ENCODE peak calls at places on chromosomes 2 and 18, in seven cellular contexts. A is RWPE1, N is colonic mucosa, T is LNCaP clone FGC, B is fibroblast of lung, R is fibroblast of the aortic adventitia, L is ovary. E is an unnamed sample.

GRCh38 chr2:11377915-11378649 is 33.6 kb upstream of the ROCK2 start:
- DNase-seq in T (no peak), L (no peak), A (no peak), N (no peak), B (peak), R (peak), E (no peak)

GRCh38 chr2:218569661-218570500 is 1.2 kb downstream of the CNOT9 start:
- DNase-seq in L (no peak), T (peak), A (peak), R (peak), B (peak), N (peak), E (peak)

GRCh38 chr18:62578980-62579511 is 56.2 kb downstream of the ZCCHC2 start:
- DNase-seq in T (no peak), N (no peak), A (no peak), L (no peak), B (peak), R (no peak), E (no peak)

GRCh38 chr2:181655519-181655918 is 1.4 kb downstream of the CERKL start:
- DNase-seq in N (no peak), R (peak), T (no peak), A (no peak), L (no peak), B (peak), E (no peak)

GRCh38 chr2:65722028-65722427 is 289.6 kb upstream of the SPRED2 start:
- DNase-seq in B (peak), R (no peak), A (peak), L (peak), N (peak), T (no peak), E (peak)

GRCh38 chr2:64124571-64124970 is 19.6 kb downstream of the PELI1 start:
- DNase-seq in N (no peak), L (no peak), B (no peak), T (no peak), R (no peak), A (no peak), E (no peak)

GRCh38 chr18:36440614-36441013 is 143.1 kb downstream of the FHOD3 start:
- DNase-seq in A (no peak), N (no peak), R (peak), B (no peak), L (no peak), T (no peak), E (no peak)

GRCh38 chr2:240529344-240529999 is 28.3 kb downstream of the ANKMY1 start:
- DNase-seq in R (no peak), T (no peak), A (no peak), L (no peak), N (no peak), B (no peak), E (no peak)

GRCh38 chr2:219537657-219538487 is 5.7 kb downstream of the CHPF start:
- DNase-seq in L (no peak), T (no peak), B (peak), R (no peak), N (no peak), A (no peak), E (no peak)

GRCh38 chr18:10856146-10856545 is 293.2 kb downstream of the PIEZO2 start:
- DNase-seq in L (no peak), B (no peak), T (no peak), N (no peak), R (no peak), A (no peak), E (no peak)

GRCh38 chr18:10850216-10850615 is 299.2 kb downstream of the PIEZO2 start:
- DNase-seq in A (no peak), N (no peak), L (no peak), T (no peak), B (no peak), R (no peak), E (no peak)

GRCh38 chr18:10852610-10853303 is 296.6 kb downstream of the PIEZO2 start:
- DNase-seq in B (no peak), R (no peak), T (no peak), L (no peak), A (no peak), N (no peak), E (no peak)

GRCh38 chr18:10851824-10852225 is 297.5 kb downstream of the PIEZO2 start:
- DNase-seq in N (no peak), T (peak), L (no peak), R (peak), A (peak), B (peak), E (peak)

DNA sequence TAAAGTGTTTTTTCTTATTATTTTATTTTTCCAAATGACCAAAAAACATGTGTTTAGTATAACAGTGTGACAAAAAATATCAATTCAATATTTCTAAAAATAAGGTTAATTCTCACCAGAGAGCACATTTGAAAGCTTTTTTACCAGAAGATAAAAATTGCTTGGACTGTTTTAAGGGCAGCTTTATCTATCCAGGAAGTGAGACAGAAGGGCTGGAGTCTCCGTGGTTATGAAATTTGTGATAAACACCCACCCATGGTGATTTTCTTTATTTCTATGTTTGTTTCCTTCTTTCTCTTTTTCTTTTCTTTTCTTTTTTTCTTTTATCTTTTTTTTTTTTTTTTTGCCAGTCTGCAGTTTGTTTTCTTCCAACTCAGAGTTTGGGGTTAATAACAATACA is 298.5 kb downstream of the PIEZO2 start:
- DNase-seq in L (no peak), T (no peak), B (no peak), R (peak), N (no peak), A (no peak), E (no peak)
- TF ChIP-seq CTCF in L (no peak), T (no peak), B (no peak), R (no peak), N (no peak), A (no peak), E (no peak)

GRCh38 chr18:11398625-11399024 is 210.8 kb upstream of the SLC35G4 start:
- DNase-seq in T (no peak), A (peak), R (no peak), L (no peak), N (no peak), B (peak), E (no peak)
- TF ChIP-seq CTCF in T (peak), A (peak), R (peak), L (no peak), N (no peak), B (no peak), E (no peak)

DNA sequence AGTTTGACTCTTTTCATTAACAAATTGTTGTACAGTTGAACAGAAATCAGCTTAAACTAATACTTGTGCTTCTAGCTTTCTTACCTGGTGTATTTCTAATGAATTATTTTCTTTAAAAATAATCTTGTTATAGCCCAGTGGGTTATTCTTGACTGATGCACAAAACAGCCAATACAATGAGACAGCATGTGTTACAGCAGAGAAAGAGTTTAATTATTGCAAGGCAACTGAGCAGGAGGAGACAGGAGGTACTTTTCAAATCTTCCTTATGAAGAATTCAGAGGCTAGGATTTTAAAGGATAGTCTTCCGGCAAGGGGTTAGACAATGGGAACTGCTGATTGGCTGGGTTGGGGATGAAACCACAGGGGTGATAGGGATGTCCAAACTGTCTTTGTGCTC is 64.5 kb upstream of the TPO start:
- DNase-seq in L (no peak), T (no peak), R (no peak), A (no peak), B (no peak), N (no peak), E (no peak)
- TF ChIP-seq CTCF in L (no peak), T (no peak), R (no peak), A (no peak), B (no peak), N (no peak), E (no peak)

GRCh38 chr2:54649633-54650032 is 73.8 kb upstream of the EML6 start:
- DNase-seq in L (no peak), B (no peak), A (no peak), N (no peak), R (no peak), T (no peak), E (no peak)
- TF ChIP-seq CTCF in L (no peak), B (no peak), A (no peak), N (no peak), R (no peak), T (no peak), E (no peak)

DNA sequence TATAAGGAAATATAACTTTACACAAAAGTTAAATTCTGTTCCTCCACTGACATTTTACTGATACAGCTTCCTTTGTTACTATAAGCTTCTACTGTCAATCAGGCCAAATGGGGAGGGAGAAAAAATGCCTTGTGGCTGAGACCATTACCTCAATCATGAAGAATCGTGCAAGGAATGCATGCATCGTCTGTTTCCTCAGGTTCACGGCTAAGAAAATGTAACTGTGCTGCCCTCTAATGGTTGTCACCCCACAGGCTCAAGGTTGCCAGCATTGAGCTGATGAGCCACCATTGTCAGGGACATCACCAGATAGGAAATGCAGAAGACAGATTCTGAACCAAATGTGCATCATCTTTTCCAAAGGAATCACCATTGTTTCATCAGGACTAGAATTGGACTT is 426.9 kb downstream of the CDH2 start:
- DNase-seq in T (no peak), A (peak), N (peak), R (peak), B (peak), L (no peak), E (peak)
- TF ChIP-seq CTCF in T (peak), A (no peak), N (no peak), R (peak), B (no peak), L (no peak), E (peak)

E was measured in bronchial epithelial cell.